ENCODE peak calls at places on chromosomes 1 and 21, in four cellular contexts. Q, V, G and Z are unnamed samples.

GRCh38 chr1:212578043-212578442 is 30.5 kb upstream of the ATF3 start:
- DNase-seq in Q (no peak), V (no peak), G (no peak), Z (no peak)

GRCh38 chr1:155651861-155652661 is 36.5 kb downstream of the YY1AP1 start:
- DNase-seq in Q (no peak), V (no peak), G (no peak), Z (no peak)

GRCh38 chr21:16563111-16563510 is 833.3 kb downstream of the USP25 start:
- DNase-seq in Q (no peak), V (no peak), G (peak; percentile 32), Z (no peak)

GRCh38 chr1:54397090-54397591 is 9.1 kb downstream of the SSBP3 start:
- DNase-seq in Q (no peak), V (no peak), G (no peak), Z (no peak)

GRCh38 chr1:8335246-8335645 is 17.3 kb downstream of the SLC45A1 start:
- DNase-seq in Q (no peak), V (no peak), G (no peak), Z (no peak)

GRCh38 chr1:237043846-237044636 is 2.1 kb downstream of the RYR2 start:
- DNase-seq in Q (peak; percentile 96), V (peak; percentile 51), G (no peak), Z (no peak)

GRCh38 chr1:81569761-81570160 is 231.0 kb upstream of the ADGRL2 start:
- DNase-seq in Q (no peak), V (no peak), G (no peak), Z (no peak)

GRCh38 chr1:2974701-2975301 is 46.5 kb upstream of the ACTRT2 start:
- DNase-seq in Q (no peak), V (no peak), G (no peak), Z (no peak)

GRCh38 chr1:79193211-79194079 is 186.9 kb upstream of the ADGRL4 start:
- DNase-seq in Q (no peak), V (peak; percentile 75), G (peak; percentile 81), Z (peak; percentile 70)

GRCh38 chr1:182248721-182249120 is 142.9 kb downstream of the GLUL start:
- DNase-seq in Q (no peak), V (no peak), G (no peak), Z (no peak)

GRCh38 chr1:34976384-34977209 is 8.6 kb downstream of the TMEM35B start:
- DNase-seq in Q (no peak), V (peak; percentile 69), G (no peak), Z (no peak)

GRCh38 chr1:186213225-186213607 is 161.8 kb downstream of the TPR start:
- DNase-seq in Q (no peak), V (no peak), G (no peak), Z (no peak)

GRCh38 chr21:36551326-36551725 is 71.4 kb upstream of the CLDN14 start:
- DNase-seq in Q (no peak), V (no peak), G (no peak), Z (no peak)

GRCh38 chr1:55320891-55321290 is 105.7 kb upstream of the USP24 start:
- DNase-seq in Q (no peak), V (no peak), G (no peak), Z (no peak)

GRCh38 chr1:37477946-37478345 is 3.6 kb downstream of the ZC3H12A start:
- DNase-seq in Q (no peak), V (no peak), G (no peak), Z (no peak)

GRCh38 chr1:20080441-20081330 is 10.7 kb downstream of the PLA2G5 start:
- DNase-seq in Q (no peak), V (no peak), G (no peak), Z (no peak)

GRCh38 chr1:236963920-236964319 is 40.3 kb downstream of the MT1HL1 start:
- DNase-seq in Q (no peak), V (no peak), G (no peak), Z (no peak)

GRCh38 chr1:199815947-199816346 is 211.6 kb upstream of the NR5A2 start:
- DNase-seq in Q (no peak), V (no peak), G (no peak), Z (no peak)

GRCh38 chr1:219621047-219621786 is 8.3 kb upstream of the ZC3H11B start:
- DNase-seq in Q (no peak), V (no peak), G (no peak), Z (no peak)

GRCh38 chr1:89532866-89533265 is 8.2 kb downstream of the LRRC8B start:
- DNase-seq in Q (no peak), V (no peak), G (no peak), Z (no peak)

GRCh38 chr1:20666804-20667203 is 5.6 kb upstream of the DDOST start:
- DNase-seq in Q (no peak), V (no peak), G (peak; percentile 6), Z (peak; percentile 50)

GRCh38 chr1:234478481-234479309 is at the start of gene TARBP1:
- DNase-seq in Q (peak; percentile 87), V (peak; percentile 81), G (peak; percentile 79), Z (peak; percentile 64)

GRCh38 chr1:237701534-237701933 is 189.2 kb downstream of the ZP4 start:
- DNase-seq in Q (no peak), V (no peak), G (no peak), Z (no peak)

DNA sequence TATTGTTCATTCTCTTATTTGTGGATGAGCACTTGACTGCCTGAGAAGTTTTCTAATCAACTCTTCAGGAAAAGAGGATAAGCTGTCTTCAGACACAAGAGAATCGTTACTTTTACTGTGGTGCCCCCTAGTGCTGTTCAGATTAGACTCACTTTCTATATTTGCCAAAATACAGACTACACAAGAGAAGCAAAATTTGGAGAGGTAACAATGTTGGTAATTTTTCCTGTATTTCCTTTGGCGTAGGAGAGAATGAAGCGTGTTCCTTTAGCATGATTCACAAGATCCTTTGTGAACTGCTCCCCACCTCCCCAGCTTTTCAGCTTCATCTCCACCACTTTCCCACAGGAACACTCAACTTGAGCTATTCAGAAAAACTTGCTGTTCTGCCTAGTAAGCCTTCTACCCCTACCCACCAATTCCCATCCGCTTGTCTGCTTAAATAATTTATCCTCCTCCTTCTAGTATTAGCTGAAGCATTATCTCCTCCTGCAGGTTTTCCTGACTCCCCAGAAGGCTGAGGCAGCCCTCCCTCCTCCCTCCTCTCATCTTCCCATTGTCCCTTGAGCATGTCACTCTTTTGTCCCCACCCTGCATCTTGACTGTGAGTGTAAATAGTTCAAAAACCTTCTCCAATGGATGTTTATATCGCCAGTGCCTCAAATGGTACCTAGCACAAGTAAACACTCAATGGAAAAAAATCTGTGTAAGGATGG is 4.5 kb downstream of the TNFSF4 start:
- DNase-seq in Q (peak; percentile 55), V (peak; percentile 72), G (peak; percentile 97), Z (peak; percentile 92)
- H3K4me3 ChIP-seq in Q (no peak overlapping the region), V (no peak overlapping the region), G (no peak overlapping the region), Z (no peak overlapping the region)

DNA sequence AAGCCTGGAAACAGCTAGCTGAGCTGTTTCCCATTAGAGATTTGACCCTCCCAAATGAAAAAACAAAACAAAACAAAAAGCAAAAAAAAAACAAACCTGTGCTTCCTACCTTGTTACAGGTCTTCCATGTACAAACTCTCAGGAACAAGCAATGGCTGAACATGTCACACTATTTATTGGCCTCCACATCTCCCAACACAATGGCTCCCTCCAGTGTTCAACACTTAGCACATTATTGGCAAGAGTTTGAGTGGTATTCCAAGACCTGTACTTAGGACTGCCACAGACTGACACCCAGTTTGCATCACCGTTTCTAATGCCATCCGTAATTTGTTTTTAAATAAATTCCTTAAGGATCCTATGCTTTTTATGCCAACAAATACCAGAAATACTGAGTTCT is 195.0 kb upstream of the OLFM3 start:
- DNase-seq in Q (peak; percentile 73), V (peak; percentile 77), G (peak; percentile 2), Z (peak; percentile 10)
- TF ChIP-seq CTCF in Q (no peak), V (peak; percentile 94), G (no peak), Z (no peak)

GRCh38 chr1:225765982-225766674 is 11.5 kb upstream of the SRP9 start:
- DNase-seq in Q (no peak), V (no peak), G (no peak), Z (no peak)
- H3K4me3 ChIP-seq in Q (no peak overlapping the region), V (no peak overlapping the region), G (no peak overlapping the region), Z (no peak overlapping the region)

GRCh38 chr21:43728467-43729390 is 9.8 kb downstream of the PDXK start:
- DNase-seq in Q (peak; percentile 87), V (peak; percentile 94), G (peak; percentile 99), Z (peak; percentile 98)

GRCh38 chr21:43731476-43731875 is 12.5 kb downstream of the PDXK start:
- DNase-seq in Q (no peak), V (no peak), G (no peak), Z (no peak)

GRCh38 chr21:43726686-43727570 is 8.0 kb downstream of the PDXK start:
- DNase-seq in Q (no peak), V (no peak), G (no peak), Z (no peak)

GRCh38 chr21:43723648-43724047 is 4.7 kb downstream of the PDXK start:
- DNase-seq in Q (no peak), V (no peak), G (no peak), Z (no peak)

GRCh38 chr21:43727571-43728466 is 8.9 kb downstream of the PDXK start:
- DNase-seq in Q (no peak), V (no peak), G (no peak), Z (no peak)
- TF ChIP-seq CTCF in Q (peak; percentile 13), V (peak; percentile 60), G (no peak), Z (no peak)

GRCh38 chr1:209647212-209647611 is 5.0 kb downstream of the LAMB3 start:
- DNase-seq in Q (no peak), V (no peak), G (no peak), Z (peak; percentile 18)

GRCh38 chr1:209646558-209646957 is 5.7 kb downstream of the LAMB3 start:
- DNase-seq in Q (no peak), V (peak; percentile 59), G (peak; percentile 73), Z (peak; percentile 75)

GRCh38 chr1:209648931-209649776 is 3.1 kb downstream of the LAMB3 start:
- DNase-seq in Q (no peak), V (no peak), G (peak; percentile 93), Z (peak; percentile 98)

GRCh38 chr1:209650454-209650853 is 1.8 kb downstream of the LAMB3 start:
- DNase-seq in Q (no peak), V (no peak), G (peak; percentile 64), Z (no peak)

DNA sequence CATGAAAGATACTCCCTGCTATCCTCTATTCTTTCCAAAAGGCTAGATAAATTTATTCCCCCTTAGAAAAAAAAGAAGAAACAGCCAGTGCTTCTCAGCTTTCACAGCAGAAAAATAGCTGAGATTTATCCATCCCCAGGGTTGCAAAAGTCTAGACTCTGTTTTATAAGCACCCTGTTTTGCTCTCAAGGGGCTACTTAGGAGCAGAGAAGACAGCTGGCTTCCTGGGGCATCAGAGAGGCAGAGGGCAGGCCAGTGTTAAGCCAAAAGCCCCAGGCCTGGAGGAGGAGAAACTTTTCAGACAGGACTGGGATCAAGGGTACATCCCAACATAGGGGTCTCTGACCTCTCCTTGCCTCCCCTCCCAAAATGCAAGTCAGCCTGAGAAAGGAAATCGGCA is 3.9 kb downstream of the LAMB3 start:
- DNase-seq in Q (no peak), V (no peak), G (no peak), Z (no peak)
- H3K4me3 ChIP-seq in Q (no peak overlapping the region), V (no peak overlapping the region), G (no peak overlapping the region), Z (no peak overlapping the region)